ENCODE peak calls at places on chromosomes 11 and 22, in seven cellular contexts. One of them, this sample, is unnamed.

GRCh38 chr11:10026514-10026913 is 267.5 kb downstream of the SBF2 start:
- DNase-seq in GM23248: peak; percentile 56
- DNase-seq in activated CD8-positive, alpha-beta T cell treated with anti-CD3 and anti-CD28 coated beads for 36 hours: no peak
- DNase-seq in hypothalamus: no peak
- DNase-seq in upper lobe of right lung: no peak
- DNase-seq in AG10803: peak; percentile 61
- DNase-seq in HEK293T: no peak
- DNase-seq in this sample: no peak

GRCh38 chr11:46039990-46040389 is 81.3 kb downstream of the PHF21A start:
- DNase-seq in upper lobe of right lung: no peak
- DNase-seq in GM23248: peak; percentile 69
- DNase-seq in HEK293T: no peak
- DNase-seq in AG10803: peak; percentile 71
- DNase-seq in hypothalamus: no peak
- DNase-seq in activated CD8-positive, alpha-beta T cell treated with anti-CD3 and anti-CD28 coated beads for 36 hours: no peak
- DNase-seq in this sample: no peak

GRCh38 chr11:1289211-1289935 is 20.1 kb downstream of the TOLLIP start:
- DNase-seq in activated CD8-positive, alpha-beta T cell treated with anti-CD3 and anti-CD28 coated beads for 36 hours: no peak
- DNase-seq in hypothalamus: no peak
- DNase-seq in HEK293T: no peak
- DNase-seq in AG10803: no peak
- DNase-seq in upper lobe of right lung: peak; percentile 43
- DNase-seq in GM23248: no peak
- DNase-seq in this sample: no peak

GRCh38 chr22:49814164-49814686 is 13.4 kb downstream of the BRD1 start:
- DNase-seq in AG10803: no peak
- DNase-seq in hypothalamus: no peak
- DNase-seq in upper lobe of right lung: no peak
- DNase-seq in HEK293T: no peak
- DNase-seq in activated CD8-positive, alpha-beta T cell treated with anti-CD3 and anti-CD28 coated beads for 36 hours: no peak
- DNase-seq in GM23248: no peak
- DNase-seq in this sample: no peak

GRCh38 chr22:20571531-20572007 is 64.2 kb downstream of the MED15 start:
- DNase-seq in upper lobe of right lung: no peak
- DNase-seq in activated CD8-positive, alpha-beta T cell treated with anti-CD3 and anti-CD28 coated beads for 36 hours: peak; percentile 75
- DNase-seq in HEK293T: peak; percentile 74
- DNase-seq in AG10803: peak; percentile 51
- DNase-seq in hypothalamus: no peak
- DNase-seq in GM23248: peak; percentile 64
- DNase-seq in this sample: no peak

GRCh38 chr22:28822930-28823481 is 22.6 kb upstream of the XBP1 start:
- DNase-seq in AG10803: no peak
- DNase-seq in hypothalamus: no peak
- DNase-seq in GM23248: no peak
- DNase-seq in activated CD8-positive, alpha-beta T cell treated with anti-CD3 and anti-CD28 coated beads for 36 hours: peak; percentile 35
- DNase-seq in HEK293T: no peak
- DNase-seq in upper lobe of right lung: no peak
- DNase-seq in this sample: no peak

GRCh38 chr11:75667268-75667830 is 1.5 kb downstream of the MAP6 start:
- DNase-seq in AG10803: peak; percentile 34
- DNase-seq in hypothalamus: no peak
- DNase-seq in GM23248: peak; percentile 48
- DNase-seq in HEK293T: peak; percentile 37
- DNase-seq in upper lobe of right lung: peak; percentile 77
- DNase-seq in activated CD8-positive, alpha-beta T cell treated with anti-CD3 and anti-CD28 coated beads for 36 hours: peak; percentile 11
- DNase-seq in this sample: no peak

GRCh38 chr22:37510046-37510445 is 9.2 kb downstream of the CARD10 start:
- DNase-seq in AG10803: no peak
- DNase-seq in HEK293T: no peak
- DNase-seq in upper lobe of right lung: no peak
- DNase-seq in activated CD8-positive, alpha-beta T cell treated with anti-CD3 and anti-CD28 coated beads for 36 hours: no peak
- DNase-seq in GM23248: no peak
- DNase-seq in hypothalamus: no peak
- DNase-seq in this sample: no peak

GRCh38 chr11:9351956-9352355 is 32.5 kb upstream of the IPO7 start:
- DNase-seq in activated CD8-positive, alpha-beta T cell treated with anti-CD3 and anti-CD28 coated beads for 36 hours: no peak
- DNase-seq in AG10803: no peak
- DNase-seq in upper lobe of right lung: no peak
- DNase-seq in GM23248: peak; percentile 57
- DNase-seq in HEK293T: no peak
- DNase-seq in hypothalamus: no peak
- DNase-seq in this sample: no peak

GRCh38 chr11:103359221-103359620 is 250.0 kb downstream of the DYNC2H1 start:
- DNase-seq in HEK293T: no peak
- DNase-seq in hypothalamus: no peak
- DNase-seq in AG10803: peak; percentile 25
- DNase-seq in activated CD8-positive, alpha-beta T cell treated with anti-CD3 and anti-CD28 coated beads for 36 hours: no peak
- DNase-seq in upper lobe of right lung: no peak
- DNase-seq in GM23248: no peak
- DNase-seq in this sample: no peak

GRCh38 chr11:73889019-73889418 is 12.2 kb downstream of the PAAF1 start:
- DNase-seq in AG10803: peak; percentile 27
- DNase-seq in GM23248: peak; percentile 67
- DNase-seq in HEK293T: no peak
- DNase-seq in activated CD8-positive, alpha-beta T cell treated with anti-CD3 and anti-CD28 coated beads for 36 hours: no peak
- DNase-seq in upper lobe of right lung: no peak
- DNase-seq in hypothalamus: no peak
- DNase-seq in this sample: no peak

GRCh38 chr11:27882066-27882697 is 181.9 kb upstream of the BDNF start:
- DNase-seq in HEK293T: no peak
- DNase-seq in GM23248: no peak
- DNase-seq in hypothalamus: no peak
- DNase-seq in upper lobe of right lung: no peak
- DNase-seq in AG10803: peak; percentile 17
- DNase-seq in activated CD8-positive, alpha-beta T cell treated with anti-CD3 and anti-CD28 coated beads for 36 hours: no peak
- DNase-seq in this sample: no peak

GRCh38 chr22:45968003-45968650 is 8.8 kb downstream of the WNT7B start:
- DNase-seq in hypothalamus: no peak
- DNase-seq in upper lobe of right lung: no peak
- DNase-seq in GM23248: no peak
- DNase-seq in activated CD8-positive, alpha-beta T cell treated with anti-CD3 and anti-CD28 coated beads for 36 hours: no peak
- DNase-seq in HEK293T: no peak
- DNase-seq in AG10803: no peak
- DNase-seq in this sample: no peak

GRCh38 chr22:21958360-21959273 is 6.0 kb upstream of the PPM1F start:
- DNase-seq in activated CD8-positive, alpha-beta T cell treated with anti-CD3 and anti-CD28 coated beads for 36 hours: no peak
- DNase-seq in GM23248: no peak
- DNase-seq in HEK293T: no peak
- DNase-seq in upper lobe of right lung: no peak
- DNase-seq in hypothalamus: no peak
- DNase-seq in AG10803: no peak
- DNase-seq in this sample: no peak

GRCh38 chr11:2794947-2795346 is 90.6 kb downstream of the CDKN1C start:
- DNase-seq in GM23248: no peak
- DNase-seq in HEK293T: no peak
- DNase-seq in AG10803: no peak
- DNase-seq in activated CD8-positive, alpha-beta T cell treated with anti-CD3 and anti-CD28 coated beads for 36 hours: no peak
- DNase-seq in upper lobe of right lung: peak; percentile 46
- DNase-seq in hypothalamus: no peak
- DNase-seq in this sample: peak; percentile 64

GRCh38 chr11:102291831-102292230 is 25.5 kb upstream of the BIRC3 start:
- DNase-seq in activated CD8-positive, alpha-beta T cell treated with anti-CD3 and anti-CD28 coated beads for 36 hours: no peak
- DNase-seq in AG10803: no peak
- DNase-seq in hypothalamus: no peak
- DNase-seq in HEK293T: no peak
- DNase-seq in upper lobe of right lung: no peak
- DNase-seq in GM23248: no peak
- DNase-seq in this sample: no peak

GRCh38 chr11:130670200-130670599 is 221.8 kb downstream of the ADAMTS15 start:
- DNase-seq in upper lobe of right lung: no peak
- DNase-seq in AG10803: no peak
- DNase-seq in activated CD8-positive, alpha-beta T cell treated with anti-CD3 and anti-CD28 coated beads for 36 hours: no peak
- DNase-seq in HEK293T: no peak
- DNase-seq in hypothalamus: no peak
- DNase-seq in GM23248: no peak
- DNase-seq in this sample: no peak

GRCh38 chr11:108206171-108206570 is 16.3 kb downstream of the NPAT start:
- DNase-seq in GM23248: no peak
- DNase-seq in hypothalamus: no peak
- DNase-seq in activated CD8-positive, alpha-beta T cell treated with anti-CD3 and anti-CD28 coated beads for 36 hours: no peak
- DNase-seq in AG10803: no peak
- DNase-seq in HEK293T: no peak
- DNase-seq in upper lobe of right lung: no peak
- DNase-seq in this sample: no peak

GRCh38 chr11:86947541-86947940 is 7.7 kb downstream of the FZD4 start:
- DNase-seq in upper lobe of right lung: no peak
- DNase-seq in AG10803: peak; percentile 63
- DNase-seq in GM23248: peak; percentile 68
- DNase-seq in hypothalamus: no peak
- DNase-seq in HEK293T: no peak
- DNase-seq in activated CD8-positive, alpha-beta T cell treated with anti-CD3 and anti-CD28 coated beads for 36 hours: no peak
- DNase-seq in this sample: no peak

GRCh38 chr11:122843281-122844150 is 5.2 kb downstream of the CRTAM start:
- DNase-seq in GM23248: no peak
- DNase-seq in hypothalamus: no peak
- DNase-seq in upper lobe of right lung: no peak
- DNase-seq in HEK293T: no peak
- DNase-seq in activated CD8-positive, alpha-beta T cell treated with anti-CD3 and anti-CD28 coated beads for 36 hours: peak; percentile 86
- DNase-seq in AG10803: no peak
- DNase-seq in this sample: no peak